ENCODE peak calls at places on chromosomes 2 and 18, in four cellular contexts. One of them, this sample, is unnamed.

GRCh38 chr2:176854062-176854461 is 358.5 kb upstream of the HNRNPA3 start:
- DNase-seq in K562: no peak
- DNase-seq in HCT116: no peak
- DNase-seq in SK-N-SH: no peak
- DNase-seq in this sample: no peak

GRCh38 chr2:205684871-205685313 is 2.6 kb downstream of the NRP2 start:
- DNase-seq in K562: no peak
- DNase-seq in SK-N-SH: no peak
- DNase-seq in HCT116: no peak
- DNase-seq in this sample: no peak

GRCh38 chr2:12510070-12510469 is 206.7 kb upstream of the TRIB2 start:
- DNase-seq in HCT116: no peak
- DNase-seq in SK-N-SH: no peak
- DNase-seq in K562: no peak
- DNase-seq in this sample: no peak

GRCh38 chr2:10584242-10584753 is 105.5 kb downstream of the NOL10 start:
- DNase-seq in K562: no peak
- DNase-seq in HCT116: no peak
- DNase-seq in SK-N-SH: no peak
- DNase-seq in this sample: peak

GRCh38 chr2:112031473-112031872 is 23.6 kb upstream of the TMEM87B start:
- DNase-seq in SK-N-SH: no peak
- DNase-seq in HCT116: no peak
- DNase-seq in K562: no peak
- DNase-seq in this sample: no peak

GRCh38 chr2:176242211-176242610 is 27.0 kb upstream of the MTX2 start:
- DNase-seq in SK-N-SH: no peak
- DNase-seq in K562: no peak
- DNase-seq in HCT116: no peak
- DNase-seq in this sample: no peak

GRCh38 chr2:71466301-71467179 is 13.2 kb downstream of the DYSF start:
- DNase-seq in SK-N-SH: peak
- DNase-seq in K562: no peak
- DNase-seq in HCT116: no peak
- DNase-seq in this sample: no peak

GRCh38 chr2:25491966-25492532 is 150.3 kb upstream of the DNMT3A start:
- DNase-seq in HCT116: no peak
- DNase-seq in SK-N-SH: peak
- DNase-seq in K562: no peak
- DNase-seq in this sample: peak

GRCh38 chr18:681985-682384 is 24.5 kb downstream of the TYMS start:
- DNase-seq in HCT116: no peak
- DNase-seq in K562: no peak
- DNase-seq in SK-N-SH: no peak
- DNase-seq in this sample: no peak

GRCh38 chr2:68045337-68045736 is 17.5 kb downstream of the C1D start:
- DNase-seq in K562: no peak
- DNase-seq in HCT116: no peak
- DNase-seq in SK-N-SH: peak
- DNase-seq in this sample: no peak

GRCh38 chr18:72895548-72895947 is 27.8 kb upstream of the NETO1 start:
- DNase-seq in HCT116: no peak
- DNase-seq in SK-N-SH: no peak
- DNase-seq in K562: no peak
- DNase-seq in this sample: no peak

GRCh38 chr2:199160677-199161465 is 296.9 kb downstream of the SATB2 start:
- DNase-seq in K562: no peak
- DNase-seq in HCT116: no peak
- DNase-seq in SK-N-SH: no peak
- DNase-seq in this sample: peak

GRCh38 chr2:68098398-68098797 is 35.6 kb upstream of the C1D start:
- DNase-seq in K562: no peak
- DNase-seq in SK-N-SH: no peak
- DNase-seq in HCT116: no peak
- DNase-seq in this sample: no peak

GRCh38 chr18:8695932-8696510 is 9.3 kb upstream of the MTCL1 start:
- DNase-seq in SK-N-SH: no peak
- DNase-seq in HCT116: no peak
- DNase-seq in K562: no peak
- DNase-seq in this sample: no peak

GRCh38 chr2:156841321-156841720 is 405.1 kb downstream of the GPD2 start:
- DNase-seq in K562: no peak
- DNase-seq in SK-N-SH: no peak
- DNase-seq in HCT116: no peak
- DNase-seq in this sample: no peak

GRCh38 chr2:239959059-239959971 is 65.8 kb downstream of the NDUFA10 start:
- DNase-seq in SK-N-SH: no peak
- DNase-seq in K562: no peak
- DNase-seq in HCT116: no peak
- DNase-seq in this sample: no peak

GRCh38 chr18:59959079-59959478 is 59.3 kb downstream of the PMAIP1 start:
- DNase-seq in HCT116: peak
- DNase-seq in K562: no peak
- DNase-seq in SK-N-SH: no peak
- DNase-seq in this sample: no peak

GRCh38 chr2:189233527-189233926 is 54.0 kb upstream of the COL5A2 start:
- DNase-seq in K562: no peak
- DNase-seq in HCT116: no peak
- DNase-seq in SK-N-SH: no peak
- DNase-seq in this sample: no peak

GRCh38 chr2:156349161-156349560 is 16.6 kb upstream of the NR4A2 start:
- DNase-seq in SK-N-SH: no peak
- DNase-seq in HCT116: no peak
- DNase-seq in K562: no peak
- DNase-seq in this sample: no peak

GRCh38 chr2:47070920-47071824 is 83.9 kb downstream of the STPG4 start:
- DNase-seq in HCT116: no peak
- DNase-seq in SK-N-SH: no peak
- DNase-seq in K562: no peak
- DNase-seq in this sample: peak

GRCh38 chr18:9055185-9055584 is 47.3 kb upstream of the NDUFV2 start:
- DNase-seq in SK-N-SH: peak
- DNase-seq in K562: no peak
- DNase-seq in HCT116: peak
- DNase-seq in this sample: no peak

GRCh38 chr2:169363027-169363569 is 764 bp upstream of the LRP2 start:
- DNase-seq in K562: no peak
- DNase-seq in SK-N-SH: peak
- DNase-seq in HCT116: no peak
- DNase-seq in this sample: no peak

GRCh38 chr2:108855194-108855593 is 68.6 kb downstream of the CCDC138 start:
- DNase-seq in SK-N-SH: no peak
- DNase-seq in K562: no peak
- DNase-seq in HCT116: no peak
- DNase-seq in this sample: peak

GRCh38 chr2:233349005-233349998 is 5.0 kb upstream of the DGKD start:
- DNase-seq in SK-N-SH: no peak
- DNase-seq in K562: no peak
- DNase-seq in HCT116: no peak
- DNase-seq in this sample: peak

GRCh38 chr18:28041366-28041765 is 135.6 kb downstream of the CDH2 start:
- DNase-seq in K562: no peak
- DNase-seq in HCT116: no peak
- DNase-seq in SK-N-SH: peak
- DNase-seq in this sample: no peak

GRCh38 chr2:223815186-223815883 is 22.0 kb downstream of the AP1S3 start:
- DNase-seq in K562: no peak
- DNase-seq in SK-N-SH: peak
- DNase-seq in HCT116: peak
- DNase-seq in this sample: peak

DNA sequence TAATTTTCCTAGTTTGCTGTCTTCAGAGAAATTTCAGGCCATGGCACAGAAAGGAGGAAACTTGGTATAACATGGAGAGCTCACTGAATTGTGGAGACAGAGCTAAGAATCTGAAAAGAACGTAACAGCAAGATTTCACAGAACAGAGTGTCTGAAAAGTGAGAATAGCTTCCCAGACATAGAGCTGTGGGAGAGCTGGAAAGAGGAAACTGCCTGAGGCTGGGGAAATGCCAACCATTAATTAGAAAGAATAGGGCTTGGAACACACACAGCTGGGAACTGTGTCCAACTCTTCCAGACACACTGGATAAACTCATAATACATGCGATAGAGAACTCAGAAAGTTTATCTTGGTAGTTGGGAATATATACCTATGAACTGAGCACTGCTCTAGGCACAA is 51.6 kb upstream of the KYNU start:
- DNase-seq in K562: no peak
- DNase-seq in SK-N-SH: no peak
- DNase-seq in HCT116: no peak
- DNase-seq in this sample: no peak
- TF ChIP-seq ELF1 in K562: no peak
- TF ChIP-seq ELF1 in SK-N-SH: no peak
- TF ChIP-seq ELF1 in HCT116: no peak
- TF ChIP-seq ELF1 in this sample: no peak

DNA sequence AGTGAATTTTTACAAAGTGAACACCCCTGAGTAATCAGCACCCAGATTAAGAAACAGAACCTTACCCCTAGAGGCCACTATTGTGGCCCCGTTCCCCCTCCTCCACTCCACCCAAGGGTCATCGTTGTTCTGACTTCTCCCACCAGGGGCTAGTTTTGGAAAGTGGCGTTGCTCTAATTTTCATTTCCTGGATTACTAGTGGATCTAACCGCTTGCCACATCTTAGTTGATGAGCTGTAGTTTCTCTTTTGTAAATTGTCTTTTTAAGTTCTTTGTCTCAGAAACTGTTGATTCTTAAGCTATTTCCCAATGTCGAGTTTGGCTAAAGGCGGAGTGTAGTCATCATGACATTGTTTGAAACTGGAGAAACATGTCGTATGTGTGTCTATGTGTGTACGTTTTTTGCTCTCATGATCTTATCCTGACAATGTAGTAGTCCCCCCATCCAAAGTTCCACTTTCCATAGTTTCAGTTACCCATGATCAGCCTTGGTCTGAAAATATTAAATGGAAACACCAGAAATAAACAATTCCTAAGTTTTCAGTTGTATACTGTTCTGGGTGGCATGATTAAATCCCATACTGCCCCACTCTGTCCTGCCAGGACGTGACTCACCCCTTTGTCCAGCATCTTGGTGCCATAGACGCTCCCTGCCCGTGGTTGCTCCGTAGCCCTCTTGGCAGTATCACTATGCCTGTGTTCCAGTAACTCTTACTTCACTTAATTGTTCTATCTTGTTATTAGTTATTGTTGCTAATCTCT is 71.0 kb upstream of the SP3 start:
- DNase-seq in HCT116: no peak
- DNase-seq in K562: peak
- DNase-seq in SK-N-SH: no peak
- DNase-seq in this sample: no peak
- TF ChIP-seq ELF1 in HCT116: no peak
- TF ChIP-seq ELF1 in K562: peak
- TF ChIP-seq ELF1 in SK-N-SH: no peak
- TF ChIP-seq ELF1 in this sample: no peak

GRCh38 chr2:20917287-20917660 is 94.4 kb upstream of the LDAH start:
- DNase-seq in HCT116: no peak
- DNase-seq in K562: no peak
- DNase-seq in SK-N-SH: no peak
- DNase-seq in this sample: no peak

GRCh38 chr2:20915271-20915670 is 92.4 kb upstream of the LDAH start:
- DNase-seq in K562: no peak
- DNase-seq in HCT116: no peak
- DNase-seq in SK-N-SH: no peak
- DNase-seq in this sample: no peak

GRCh38 chr2:20914771-20915170 is 91.9 kb upstream of the LDAH start:
- DNase-seq in K562: no peak
- DNase-seq in SK-N-SH: no peak
- DNase-seq in HCT116: no peak
- DNase-seq in this sample: no peak

GRCh38 chr2:20917724-20918572 is 95.0 kb upstream of the LDAH start:
- DNase-seq in HCT116: no peak
- DNase-seq in K562: no peak
- DNase-seq in SK-N-SH: no peak
- DNase-seq in this sample: no peak

DNA sequence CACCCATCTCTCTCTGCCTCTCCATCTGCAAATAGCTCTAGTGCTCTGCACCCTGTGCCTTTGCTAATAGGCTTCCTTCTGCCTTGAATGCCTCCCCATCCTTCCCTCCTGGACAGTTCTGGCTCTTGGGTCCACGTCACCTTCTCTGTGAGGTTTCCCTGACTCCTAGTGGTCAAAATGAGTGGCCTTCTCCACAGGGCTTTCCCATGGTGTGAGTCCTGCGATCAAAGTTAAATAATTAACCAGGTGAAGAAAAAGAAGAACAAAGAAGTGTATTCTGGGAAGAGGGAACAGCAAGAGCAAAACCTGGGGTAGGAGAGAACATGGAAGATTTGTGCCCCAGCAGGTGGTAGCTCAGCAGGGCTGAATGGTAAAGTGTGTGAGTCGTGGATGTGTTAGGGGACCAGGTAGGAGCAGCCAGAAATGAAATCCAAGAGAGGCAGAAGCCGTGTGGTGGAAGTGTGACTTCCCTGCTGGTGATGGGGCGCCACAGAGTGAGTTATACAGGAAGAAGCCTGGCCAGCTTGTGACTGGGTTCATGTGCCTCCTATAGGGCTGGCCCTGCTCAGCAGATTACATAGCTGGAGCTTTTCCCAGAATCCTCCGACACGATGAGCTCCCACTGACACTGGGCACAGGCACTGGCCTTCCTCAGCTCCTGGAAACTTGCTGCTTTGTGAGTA is 93.8 kb upstream of the LDAH start:
- DNase-seq in HCT116: no peak
- DNase-seq in SK-N-SH: peak
- DNase-seq in K562: no peak
- DNase-seq in this sample: peak
- TF ChIP-seq ELF1 in HCT116: no peak
- TF ChIP-seq ELF1 in SK-N-SH: no peak
- TF ChIP-seq ELF1 in K562: no peak
- TF ChIP-seq ELF1 in this sample: no peak

DNA sequence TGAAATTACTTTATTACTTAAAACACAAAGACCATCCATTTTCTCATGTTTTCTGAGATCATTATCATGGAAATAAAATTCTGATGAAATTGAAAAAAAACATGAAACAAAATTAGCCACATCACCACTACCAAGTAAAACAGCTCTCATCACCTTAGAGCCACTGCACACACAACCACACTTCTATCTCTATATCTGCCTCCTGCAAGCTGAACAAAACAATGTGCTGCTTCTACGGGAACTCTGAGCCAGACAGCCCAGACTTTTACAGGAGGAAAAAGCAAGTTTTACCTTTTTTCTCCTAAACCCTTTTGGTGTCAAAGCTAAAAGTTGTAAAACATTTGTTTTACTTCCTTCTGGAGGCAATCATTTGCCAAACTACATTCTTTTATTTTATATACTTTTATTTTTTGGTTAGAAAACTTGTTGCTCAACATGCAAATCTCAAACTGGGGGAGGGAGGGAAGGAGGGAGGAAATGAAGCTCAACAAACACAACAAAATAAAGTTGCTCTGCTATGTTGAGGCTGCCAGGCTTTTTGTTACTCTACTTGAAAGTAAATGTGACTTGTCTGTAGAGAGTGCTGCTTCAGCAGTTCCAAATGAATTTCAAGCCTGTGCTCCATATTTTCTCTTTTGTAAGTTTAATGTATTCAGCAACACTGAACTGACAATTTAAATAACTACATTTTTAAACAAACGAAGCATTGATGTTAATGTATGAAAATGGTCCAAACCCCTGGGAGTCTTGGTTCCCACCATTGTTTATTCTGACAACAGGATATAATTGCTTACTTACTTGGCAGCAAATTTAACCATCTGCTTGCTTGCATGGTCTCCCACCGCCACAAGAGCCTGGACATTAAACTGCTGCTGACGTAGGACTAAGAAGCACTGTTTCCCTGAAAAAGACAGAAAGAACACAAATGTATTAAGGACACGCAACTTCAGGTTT is 24.6 kb downstream of the DARS1 start:
- DNase-seq in HCT116: no peak
- DNase-seq in SK-N-SH: peak
- DNase-seq in K562: no peak
- DNase-seq in this sample: no peak
- TF ChIP-seq ELF1 in HCT116: no peak
- TF ChIP-seq ELF1 in SK-N-SH: no peak
- TF ChIP-seq ELF1 in K562: no peak
- TF ChIP-seq ELF1 in this sample: no peak